ENCODE peak calls at places on chromosome 1, in seven cellular contexts. One of them, this sample, is unnamed.

GRCh38 chr1:108843390-108844188 is 13.3 kb downstream of the AKNAD1 start:
- DNase-seq in tibial nerve: no peak
- DNase-seq in suprapubic skin: no peak
- DNase-seq in A549: no peak
- DNase-seq in stomach: no peak
- DNase-seq in H1: no peak
- DNase-seq in ovary: no peak
- DNase-seq in this sample: no peak

GRCh38 chr1:54583307-54583686 is 35.3 kb downstream of the ACOT11 start:
- DNase-seq in tibial nerve: no peak
- DNase-seq in suprapubic skin: no peak
- DNase-seq in A549: no peak
- DNase-seq in stomach: no peak
- DNase-seq in H1: no peak
- DNase-seq in ovary: no peak
- DNase-seq in this sample: no peak

GRCh38 chr1:233282582-233282886 is 13.0 kb downstream of the PCNX2 start:
- DNase-seq in tibial nerve: no peak
- DNase-seq in suprapubic skin: no peak
- DNase-seq in A549: no peak
- DNase-seq in stomach: no peak
- DNase-seq in H1: no peak
- DNase-seq in ovary: no peak
- DNase-seq in this sample: no peak

GRCh38 chr1:11147371-11147770 is 41.8 kb upstream of the ANGPTL7 start:
- DNase-seq in tibial nerve: no peak
- DNase-seq in suprapubic skin: no peak
- DNase-seq in A549: no peak
- DNase-seq in stomach: no peak
- DNase-seq in H1: no peak
- DNase-seq in ovary: no peak
- DNase-seq in this sample: no peak

GRCh38 chr1:63887809-63888208 is 114.0 kb downstream of the ROR1 start:
- DNase-seq in tibial nerve: no peak
- DNase-seq in suprapubic skin: no peak
- DNase-seq in A549: no peak
- DNase-seq in stomach: no peak
- DNase-seq in H1: no peak
- DNase-seq in ovary: no peak
- DNase-seq in this sample: no peak

GRCh38 chr1:223231011-223231572 is 88.0 kb upstream of the TLR5 start:
- DNase-seq in tibial nerve: no peak
- DNase-seq in suprapubic skin: no peak
- DNase-seq in A549: no peak
- DNase-seq in stomach: no peak
- DNase-seq in H1: no peak
- DNase-seq in ovary: no peak
- DNase-seq in this sample: no peak

GRCh38 chr1:94258873-94259331 is 21.5 kb upstream of the ARHGAP29 start:
- DNase-seq in tibial nerve: peak; percentile 75
- DNase-seq in suprapubic skin: peak; percentile 87
- DNase-seq in A549: no peak
- DNase-seq in stomach: no peak
- DNase-seq in H1: no peak
- DNase-seq in ovary: no peak
- DNase-seq in this sample: peak; percentile 26

GRCh38 chr1:242412921-242413320 is 111.6 kb downstream of the PLD5 start:
- DNase-seq in tibial nerve: no peak
- DNase-seq in suprapubic skin: no peak
- DNase-seq in A549: no peak
- DNase-seq in stomach: no peak
- DNase-seq in H1: no peak
- DNase-seq in ovary: no peak
- DNase-seq in this sample: no peak

GRCh38 chr1:81899214-81899613 is 98.5 kb downstream of the ADGRL2 start:
- DNase-seq in tibial nerve: no peak
- DNase-seq in suprapubic skin: no peak
- DNase-seq in A549: no peak
- DNase-seq in stomach: no peak
- DNase-seq in H1: no peak
- DNase-seq in ovary: no peak
- DNase-seq in this sample: no peak

GRCh38 chr1:29673669-29674624 is 437.6 kb downstream of the PTPRU start:
- DNase-seq in tibial nerve: no peak
- DNase-seq in suprapubic skin: no peak
- DNase-seq in A549: no peak
- DNase-seq in stomach: peak; percentile 14
- DNase-seq in H1: no peak
- DNase-seq in ovary: no peak
- DNase-seq in this sample: no peak

GRCh38 chr1:204858381-204858821 is 12.3 kb upstream of the NFASC start:
- DNase-seq in tibial nerve: no peak
- DNase-seq in suprapubic skin: no peak
- DNase-seq in A549: no peak
- DNase-seq in stomach: no peak
- DNase-seq in H1: no peak
- DNase-seq in ovary: no peak
- DNase-seq in this sample: no peak

GRCh38 chr1:231512147-231512698 is 16.2 kb upstream of the TSNAX start:
- DNase-seq in tibial nerve: no peak
- DNase-seq in suprapubic skin: no peak
- DNase-seq in A549: peak; percentile 19
- DNase-seq in stomach: no peak
- DNase-seq in H1: no peak
- DNase-seq in ovary: no peak
- DNase-seq in this sample: no peak

GRCh38 chr1:50195205-50195604 is 86.5 kb downstream of the ELAVL4 start:
- DNase-seq in tibial nerve: no peak
- DNase-seq in suprapubic skin: no peak
- DNase-seq in A549: no peak
- DNase-seq in stomach: no peak
- DNase-seq in H1: no peak
- DNase-seq in ovary: no peak
- DNase-seq in this sample: no peak

GRCh38 chr1:95369985-95370670 is 136.1 kb downstream of the RWDD3 start:
- DNase-seq in tibial nerve: no peak
- DNase-seq in suprapubic skin: no peak
- DNase-seq in A549: no peak
- DNase-seq in stomach: no peak
- DNase-seq in H1: no peak
- DNase-seq in ovary: no peak
- DNase-seq in this sample: no peak

GRCh38 chr1:19042675-19043578 is 86.5 kb upstream of the IFFO2 start:
- DNase-seq in tibial nerve: no peak
- DNase-seq in suprapubic skin: no peak
- DNase-seq in A549: no peak
- DNase-seq in stomach: no peak
- DNase-seq in H1: no peak
- DNase-seq in ovary: no peak
- DNase-seq in this sample: no peak

GRCh38 chr1:204633665-204634064 is 51.9 kb downstream of the LRRN2 start:
- DNase-seq in tibial nerve: peak; percentile 22
- DNase-seq in suprapubic skin: no peak
- DNase-seq in A549: no peak
- DNase-seq in stomach: peak; percentile 46
- DNase-seq in H1: no peak
- DNase-seq in ovary: no peak
- DNase-seq in this sample: no peak

GRCh38 chr1:39960461-39960958 is 5.6 kb downstream of the MFSD2A start:
- DNase-seq in tibial nerve: no peak
- DNase-seq in suprapubic skin: peak; percentile 72
- DNase-seq in A549: no peak
- DNase-seq in stomach: peak; percentile 84
- DNase-seq in H1: no peak
- DNase-seq in ovary: peak; percentile 33
- DNase-seq in this sample: peak; percentile 74

DNA sequence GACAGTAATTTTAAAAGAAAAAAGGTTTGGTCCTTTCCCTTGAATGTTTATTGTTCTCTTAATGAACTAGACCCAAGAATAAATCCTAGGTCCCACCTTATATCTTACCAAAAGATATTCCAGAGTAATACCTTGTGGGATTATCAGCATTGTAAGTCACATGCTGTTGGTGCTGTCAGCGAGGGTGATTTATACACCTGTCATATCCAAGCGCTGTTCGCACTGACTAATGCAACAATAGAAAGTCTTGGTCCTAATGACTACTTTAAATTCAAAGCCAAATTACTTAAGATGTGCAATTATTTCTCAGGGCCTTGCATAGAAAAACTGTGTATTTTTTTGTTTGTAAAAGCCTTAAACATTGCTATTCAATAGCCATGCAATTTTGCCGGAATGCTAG is 6.9 kb downstream of the GPR88 start:
- DNase-seq in tibial nerve: no peak
- DNase-seq in suprapubic skin: no peak
- DNase-seq in A549: no peak
- DNase-seq in stomach: no peak
- DNase-seq in H1: no peak
- DNase-seq in ovary: no peak
- DNase-seq in this sample: no peak
- TF ChIP-seq EP300 in tibial nerve: no peak
- TF ChIP-seq EP300 in suprapubic skin: no peak
- TF ChIP-seq EP300 in A549: no peak
- TF ChIP-seq EP300 in stomach: no peak
- TF ChIP-seq EP300 in H1: no peak
- TF ChIP-seq EP300 in ovary: no peak
- TF ChIP-seq EP300 in this sample: no peak

GRCh38 chr1:30732277-30732996 is 9.1 kb upstream of the MATN1 start:
- DNase-seq in tibial nerve: no peak
- DNase-seq in suprapubic skin: no peak
- DNase-seq in A549: no peak
- DNase-seq in stomach: no peak
- DNase-seq in H1: no peak
- DNase-seq in ovary: no peak
- DNase-seq in this sample: no peak
- H3K27ac ChIP-seq in tibial nerve: peak overlapping the region; percentile 68
- H3K27ac ChIP-seq in suprapubic skin: no peak overlapping the region
- H3K27ac ChIP-seq in A549: no peak overlapping the region
- H3K27ac ChIP-seq in stomach: no peak overlapping the region
- H3K27ac ChIP-seq in H1: no peak overlapping the region
- H3K27ac ChIP-seq in ovary: no peak overlapping the region
- H3K27ac ChIP-seq in this sample: no peak overlapping the region

DNA sequence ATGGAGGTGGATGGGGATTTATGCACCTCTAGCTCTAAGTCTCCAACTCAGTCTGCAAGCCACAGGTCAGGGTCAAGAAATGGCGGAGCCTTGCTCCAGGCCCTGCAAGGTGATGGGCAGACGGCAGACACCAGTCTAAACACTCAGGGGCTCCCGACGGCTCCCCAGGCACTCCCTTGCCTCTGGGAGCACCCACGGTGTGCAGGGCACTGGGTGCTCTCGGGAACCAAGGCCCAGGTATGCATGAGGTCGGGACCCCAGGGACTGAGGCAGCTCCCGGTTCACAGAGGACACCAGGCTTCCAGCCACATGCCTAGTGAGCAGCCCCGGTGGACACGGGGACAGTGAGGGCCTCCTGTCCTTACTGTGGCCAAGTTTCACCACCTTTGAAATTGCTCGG is 53.1 kb upstream of the TTC34 start:
- DNase-seq in tibial nerve: no peak
- DNase-seq in suprapubic skin: no peak
- DNase-seq in A549: no peak
- DNase-seq in stomach: no peak
- DNase-seq in H1: no peak
- DNase-seq in ovary: no peak
- DNase-seq in this sample: no peak
- H3K9me3 ChIP-seq in tibial nerve: no peaks in the 10 kb centered on the region
- H3K9me3 ChIP-seq in suprapubic skin: no peaks in the 10 kb centered on the region
- H3K9me3 ChIP-seq in A549: no peaks in the 10 kb centered on the region
- H3K9me3 ChIP-seq in stomach: no peaks in the 10 kb centered on the region
- H3K9me3 ChIP-seq in H1: peaks cover 92% of the 10 kb centered on the region
- H3K9me3 ChIP-seq in ovary: no peaks in the 10 kb centered on the region
- H3K9me3 ChIP-seq in this sample: no peaks in the 10 kb centered on the region

DNA sequence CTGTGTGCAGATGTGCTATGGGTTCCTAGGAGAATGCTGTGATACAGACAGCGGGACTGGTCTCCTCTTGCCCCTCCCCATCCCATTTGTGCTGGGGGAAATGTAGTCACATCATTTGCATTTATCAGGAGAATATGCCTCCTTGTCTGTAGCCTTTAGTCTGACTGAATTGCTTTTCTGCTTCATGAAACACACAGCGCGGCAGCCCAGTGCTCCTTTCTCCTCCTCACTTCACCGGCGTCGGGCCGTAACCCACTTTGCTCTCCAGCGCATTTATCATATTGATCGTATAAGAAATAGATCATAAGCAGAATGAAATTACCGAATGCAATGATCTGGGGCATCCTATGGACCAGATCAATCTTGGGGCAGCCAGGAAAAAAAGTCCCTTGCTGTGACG is 23.7 kb upstream of the PLXNA2 start:
- DNase-seq in tibial nerve: no peak
- DNase-seq in suprapubic skin: no peak
- DNase-seq in A549: no peak
- DNase-seq in stomach: no peak
- DNase-seq in H1: no peak
- DNase-seq in ovary: no peak
- DNase-seq in this sample: no peak
- TF ChIP-seq EP300 in tibial nerve: no peak
- TF ChIP-seq EP300 in suprapubic skin: no peak
- TF ChIP-seq EP300 in A549: no peak
- TF ChIP-seq EP300 in stomach: no peak
- TF ChIP-seq EP300 in H1: no peak
- TF ChIP-seq EP300 in ovary: no peak
- TF ChIP-seq EP300 in this sample: no peak

GRCh38 chr1:150293433-150294253 is at the start of gene MRPS21:
- DNase-seq in tibial nerve: peak; percentile 71
- DNase-seq in suprapubic skin: peak; percentile 93
- DNase-seq in A549: peak; percentile 84
- DNase-seq in stomach: peak; percentile 86
- DNase-seq in H1: peak; percentile 70
- DNase-seq in ovary: peak; percentile 89
- DNase-seq in this sample: peak; percentile 90

GRCh38 chr1:150299716-150300115 is 6.1 kb downstream of the MRPS21 start:
- DNase-seq in tibial nerve: no peak
- DNase-seq in suprapubic skin: no peak
- DNase-seq in A549: no peak
- DNase-seq in stomach: no peak
- DNase-seq in H1: no peak
- DNase-seq in ovary: no peak
- DNase-seq in this sample: no peak

DNA sequence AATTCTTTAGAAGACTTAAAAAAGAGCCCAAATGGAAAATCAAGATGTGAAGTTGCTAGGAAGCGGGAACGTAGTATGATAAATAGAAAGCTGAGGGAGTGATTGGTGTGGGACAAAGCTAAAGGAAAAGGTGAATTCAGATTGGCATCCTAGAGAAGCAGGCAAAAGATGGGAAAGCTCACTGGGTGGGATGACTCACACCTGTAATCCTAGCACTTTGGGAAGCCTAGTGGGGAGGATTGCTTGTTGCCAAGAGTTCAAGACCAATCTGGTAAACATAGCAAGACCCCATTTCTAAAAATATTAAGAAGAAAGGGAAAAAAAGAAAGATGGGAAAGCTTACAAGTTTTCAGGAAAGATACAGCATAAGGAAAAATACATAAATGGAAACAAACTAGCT is 1.8 kb downstream of the MRPS21 start:
- DNase-seq in tibial nerve: no peak
- DNase-seq in suprapubic skin: no peak
- DNase-seq in A549: no peak
- DNase-seq in stomach: no peak
- DNase-seq in H1: no peak
- DNase-seq in ovary: no peak
- DNase-seq in this sample: no peak
- H3K27ac ChIP-seq in tibial nerve: no peak overlapping the region
- H3K27ac ChIP-seq in suprapubic skin: no peak overlapping the region
- H3K27ac ChIP-seq in A549: no peak overlapping the region
- H3K27ac ChIP-seq in stomach: no peak overlapping the region
- H3K27ac ChIP-seq in H1: no peak overlapping the region
- H3K27ac ChIP-seq in ovary: no peak overlapping the region
- H3K27ac ChIP-seq in this sample: no peak overlapping the region

This sample was measured in transverse colon.